ENCODE peak calls at places on chromosomes 6 and 20, in nine cellular contexts. Q is activated naive CD4-positive, alpha-beta T cell; E is neural progenitor cell; R is LoVo; G is NCI-H1092 treated with DMSO at 0.1 percent for 48 hours; T is mucosa of gallbladder; X is GM20000; S is BJ; N is cardiac septum. F is an unnamed sample.
A peak's percentile ranks its signal among the peaks of the same experiment; 100 is the strongest.

GRCh38 chr20:48124181-48124782 is 339.0 kb upstream of the SULF2 start:
- DNase-seq in Q (no peak), E (no peak), R (no peak), G (no peak), T (no peak), X (no peak), S (no peak), N (no peak), F (no peak)

GRCh38 chr6:52363222-52363867 is 1.4 kb downstream of the PAQR8 start:
- DNase-seq in Q (no peak), E (no peak), R (no peak), G (no peak), T (no peak), X (no peak), S (no peak), N (no peak), F (no peak)

GRCh38 chr20:17571153-17571527 is 1.3 kb downstream of the DSTN start:
- DNase-seq in Q (no peak), E (no peak), R (no peak), G (no peak), T (no peak), X (peak; percentile 69), S (no peak), N (no peak), F (peak; percentile 54)

GRCh38 chr6:7173843-7174503 is 66.2 kb downstream of the RREB1 start:
- DNase-seq in Q (no peak), E (peak; percentile 58), R (no peak), G (no peak), T (no peak), X (no peak), S (no peak), N (no peak), F (no peak)

GRCh38 chr20:5928831-5929715 is 21.3 kb downstream of the TRMT6 start:
- DNase-seq in Q (no peak), E (no peak), R (no peak), G (no peak), T (no peak), X (no peak), S (no peak), N (no peak), F (no peak)

GRCh38 chr6:30884521-30885480 is 482 bp downstream of the DDR1 start:
- DNase-seq in Q (no peak), E (peak; percentile 76), R (peak; percentile 58), G (peak; percentile 2), T (no peak), X (peak; percentile 87), S (no peak), N (no peak), F (peak; percentile 82)

GRCh38 chr6:158518196-158519127 is 41.4 kb upstream of the TMEM181 start:
- DNase-seq in Q (no peak), E (peak; percentile 82), R (peak; percentile 81), G (peak; percentile 87), T (peak; percentile 53), X (peak; percentile 81), S (peak; percentile 42), N (no peak), F (peak; percentile 80)

GRCh38 chr6:119129968-119130484 is 51.6 kb upstream of the FAM184A start:
- DNase-seq in Q (no peak), E (no peak), R (peak; percentile 74), G (no peak), T (no peak), X (no peak), S (no peak), N (no peak), F (no peak)

GRCh38 chr20:46361386-46361785 is 45.0 kb downstream of the ELMO2 start:
- DNase-seq in Q (no peak), E (no peak), R (no peak), G (no peak), T (no peak), X (no peak), S (no peak), N (no peak), F (no peak)

GRCh38 chr6:168089186-168090063 is 10.4 kb upstream of the FRMD1 start:
- DNase-seq in Q (no peak), E (no peak), R (no peak), G (peak; percentile 88), T (no peak), X (no peak), S (no peak), N (no peak), F (no peak)

GRCh38 chr6:141140905-141141304 is 991.8 kb upstream of the GJE1 start:
- DNase-seq in Q (no peak), E (no peak), R (no peak), G (no peak), T (no peak), X (no peak), S (no peak), N (no peak), F (no peak)

GRCh38 chr6:89059227-89059626 is 21.3 kb upstream of the PNRC1 start:
- DNase-seq in Q (no peak), E (no peak), R (no peak), G (no peak), T (no peak), X (no peak), S (no peak), N (no peak), F (no peak)

GRCh38 chr6:51550243-51550642 is 537.2 kb downstream of the PKHD1 start:
- DNase-seq in Q (no peak), E (peak; percentile 44), R (no peak), G (no peak), T (no peak), X (no peak), S (no peak), N (no peak), F (no peak)

GRCh38 chr6:78701407-78701806 is 165.9 kb upstream of the IRAK1BP1 start:
- DNase-seq in Q (no peak), E (no peak), R (no peak), G (no peak), T (no peak), X (no peak), S (no peak), N (no peak), F (no peak)

GRCh38 chr6:31266721-31267360 is 5.1 kb downstream of the HLA-C start:
- DNase-seq in Q (no peak), E (no peak), R (no peak), G (no peak), T (no peak), X (no peak), S (no peak), N (no peak), F (no peak)

GRCh38 chr6:63180367-63180766 is 30.9 kb upstream of the FKBP1C start:
- DNase-seq in Q (no peak), E (no peak), R (no peak), G (no peak), T (no peak), X (no peak), S (no peak), N (no peak), F (no peak)

F was measured in GM13976.